ENCODE peak calls at places on chromosomes 12 and 14, in ten cellular contexts. T is GM06990, W is uterus, E is GM12865, P is lower lobe of right lung, Q is heart left ventricle, N is right cardiac atrium, J is cardiac muscle cell, K is left ventricle myocardium inferior, B is mammary epithelial cell. C is an unnamed sample.

GRCh38 chr12:42262271-42262670 is 24.2 kb upstream of the YAF2 start:
- DNase-seq in T (no peak), W (no peak), E (no peak), P (no peak), Q (no peak), N (no peak), J (no peak), K (no peak), B (no peak), C (no peak)

GRCh38 chr12:114294303-114294685 is 111.7 kb downstream of the TBX5 start:
- DNase-seq in T (no peak), W (no peak), E (no peak), P (no peak), Q (no peak), N (no peak), J (no peak), K (no peak), B (no peak), C (no peak)

GRCh38 chr14:85824526-85824925 is 294.6 kb downstream of the FLRT2 start:
- DNase-seq in T (no peak), W (no peak), E (no peak), P (no peak), Q (no peak), N (no peak), J (no peak), K (no peak), B (no peak), C (no peak)

GRCh38 chr14:45686771-45687170 is 433.8 kb upstream of the MIS18BP1 start:
- DNase-seq in T (no peak), W (no peak), E (no peak), P (no peak), Q (no peak), N (no peak), J (no peak), K (no peak), B (no peak), C (no peak)

GRCh38 chr14:83816755-83817154 is 1713.2 kb upstream of the FLRT2 start:
- DNase-seq in T (no peak), W (no peak), E (no peak), P (no peak), Q (no peak), N (no peak), J (peak), K (no peak), B (no peak), C (no peak)

GRCh38 chr14:105086833-105087307 is 21.6 kb upstream of the GPR132 start:
- DNase-seq in T (peak), W (peak), E (peak), P (peak), Q (peak), N (peak), J (peak), K (peak), B (peak), C (peak)

GRCh38 chr12:31650927-31651326 is 8.6 kb upstream of the ETFBKMT start:
- DNase-seq in T (no peak), W (no peak), E (no peak), P (no peak), Q (no peak), N (no peak), J (no peak), K (no peak), B (no peak), C (no peak)

GRCh38 chr12:26833692-26834168 is 736 bp upstream of the ITPR2 start:
- DNase-seq in T (peak), W (peak), E (peak), P (peak), Q (peak), N (peak), J (peak), K (no peak), B (peak), C (peak)

GRCh38 chr12:110126557-110126956 is 2.4 kb downstream of the IFT81 start:
- DNase-seq in T (no peak), W (no peak), E (no peak), P (no peak), Q (no peak), N (no peak), J (no peak), K (no peak), B (no peak), C (no peak)

GRCh38 chr14:34660796-34661195 is 30.8 kb upstream of the SNX6 start:
- DNase-seq in T (no peak), W (no peak), E (no peak), P (no peak), Q (no peak), N (no peak), J (no peak), K (no peak), B (no peak), C (no peak)
- H3K4me3 ChIP-seq in T (no peak), W (no peak), E (no peak), P (no peak), Q (no peak), N (no peak), J (no peak), K (no peak), B (no peak), C (no peak)

GRCh38 chr12:132066749-132067148 is 77.4 kb downstream of the DDX51 start:
- DNase-seq in T (no peak), W (no peak), E (no peak), P (no peak), Q (no peak), N (no peak), J (no peak), K (no peak), B (no peak), C (no peak)
- H3K4me3 ChIP-seq in T (no peak), W (no peak), E (no peak), P (no peak), Q (no peak), N (no peak), J (no peak), K (no peak), B (no peak), C (no peak)

DNA sequence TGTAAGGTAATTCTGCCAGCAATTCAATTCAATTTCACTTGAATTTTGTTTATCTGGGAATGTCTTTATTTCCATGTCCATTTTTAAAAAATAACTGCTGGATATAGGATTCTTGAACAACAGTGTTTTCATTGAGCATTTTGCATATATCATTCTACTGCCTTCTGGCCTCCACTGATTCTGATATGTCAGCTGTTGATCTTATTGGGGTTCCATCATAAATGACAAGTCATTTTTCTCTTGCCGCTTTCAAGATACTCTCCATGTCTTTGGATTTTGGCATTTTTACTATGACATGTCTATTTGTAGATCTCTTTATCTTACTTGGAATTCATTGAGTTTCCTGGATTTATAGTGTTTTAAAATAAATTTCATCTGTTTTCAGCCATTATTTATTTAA is 180.5 kb upstream of the LMNTD1 start:
- DNase-seq in T (no peak), W (no peak), E (no peak), P (no peak), Q (no peak), N (no peak), J (no peak), K (no peak), B (no peak), C (no peak)
- H3K4me3 ChIP-seq in T (no peak), W (no peak), E (no peak), P (no peak), Q (no peak), N (no peak), J (no peak), K (no peak), B (no peak), C (no peak)

DNA sequence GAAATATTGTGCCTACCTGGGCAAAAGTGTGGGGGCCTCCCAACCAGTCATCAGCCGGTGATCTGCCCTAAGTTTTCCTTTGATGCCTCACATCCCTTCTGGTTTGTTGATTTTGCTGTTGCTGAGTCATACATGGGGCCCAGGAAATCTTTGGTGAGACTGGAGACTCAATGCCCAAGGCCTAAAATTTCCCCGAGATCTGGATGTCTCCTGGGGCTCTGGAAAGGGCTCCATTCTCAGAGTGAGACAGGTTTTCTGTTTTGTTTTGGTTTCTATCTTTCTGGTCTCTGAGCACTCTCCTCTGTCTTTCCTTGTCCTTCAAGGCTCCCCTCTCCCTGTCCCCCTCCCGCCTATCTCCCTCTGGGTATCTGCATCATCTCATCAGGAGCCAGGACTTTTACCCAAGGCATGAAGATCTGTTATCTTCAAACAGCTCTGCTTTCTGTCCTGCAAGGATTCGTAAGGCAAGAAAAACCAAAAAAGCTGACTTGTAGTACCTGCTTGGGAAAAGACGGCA is 152.8 kb upstream of the MAX start:
- DNase-seq in T (no peak), W (no peak), E (no peak), P (no peak), Q (no peak), N (no peak), J (no peak), K (no peak), B (peak), C (peak)
- H3K4me3 ChIP-seq in T (no peak), W (no peak), E (no peak), P (no peak), Q (no peak), N (no peak), J (no peak), K (no peak), B (no peak), C (no peak)

DNA sequence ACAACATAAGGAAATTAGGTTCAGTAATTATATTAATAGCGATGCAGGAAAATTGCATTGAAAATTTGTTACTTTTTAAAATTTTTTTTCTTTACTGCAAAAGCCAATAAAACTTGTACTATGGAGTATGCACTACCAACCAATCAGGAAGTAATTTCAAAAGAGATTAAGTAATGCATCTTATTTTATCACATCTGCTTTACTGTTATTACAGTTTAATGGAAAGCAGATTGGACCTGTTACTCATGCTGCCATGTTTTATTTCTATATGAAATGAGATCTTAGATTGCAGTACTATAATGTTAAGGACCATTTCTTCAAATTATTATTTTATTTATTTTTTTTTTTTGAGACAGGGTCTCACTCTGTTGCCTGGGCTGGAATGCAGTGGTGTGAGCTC is 1.7 kb upstream of the STRN3 start:
- DNase-seq in T (no peak), W (no peak), E (no peak), P (no peak), Q (no peak), N (no peak), J (no peak), K (no peak), B (no peak), C (no peak)
- H3K4me3 ChIP-seq in T (no peak), W (no peak), E (peak), P (no peak), Q (no peak), N (no peak), J (no peak), K (peak), B (peak), C (no peak)

DNA sequence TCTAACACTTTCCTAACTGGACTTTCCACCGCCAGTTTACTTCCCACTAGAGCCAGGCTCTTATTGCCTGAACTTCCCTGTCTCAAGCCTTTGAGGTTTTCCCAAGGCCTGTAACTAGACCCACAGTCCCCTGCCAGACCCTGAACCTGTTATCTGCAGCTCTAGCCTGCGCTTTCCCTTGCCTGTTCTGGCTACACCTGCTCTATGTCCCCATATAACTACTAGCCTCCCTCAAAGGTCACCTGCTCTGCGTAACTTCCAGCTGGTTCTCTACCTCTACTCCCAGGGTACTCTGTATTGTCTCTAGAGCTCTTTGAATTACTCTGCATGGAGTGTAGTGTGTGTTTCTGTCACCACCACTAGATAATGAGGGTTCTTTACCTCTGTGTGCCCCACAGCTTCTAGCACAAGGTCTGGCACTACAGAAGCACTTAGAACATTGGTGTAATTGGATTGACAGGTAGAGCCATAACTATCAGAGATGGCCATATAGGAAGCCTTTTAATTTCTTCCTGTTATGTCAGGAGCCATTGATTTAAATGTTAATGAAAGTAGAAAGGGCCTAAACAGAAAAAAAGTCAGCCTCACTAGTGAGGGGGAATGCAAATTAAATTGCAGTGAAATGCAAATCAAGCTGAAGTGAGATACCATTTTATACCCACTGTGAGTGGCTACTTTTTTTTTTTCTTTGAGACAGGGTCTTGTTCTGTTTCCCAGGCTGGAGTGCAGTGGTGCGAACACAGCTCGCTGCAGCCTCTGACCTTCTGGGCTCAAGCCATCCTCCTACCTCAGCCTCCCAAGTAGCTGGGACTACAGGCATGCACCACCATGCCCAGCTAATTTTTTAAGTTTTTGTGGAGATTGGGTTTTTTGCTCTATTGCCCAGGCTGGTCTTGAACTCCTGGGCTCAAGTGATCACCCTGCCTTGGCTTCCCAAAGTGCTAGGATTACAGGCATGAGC is 47.8 kb downstream of the EID3 start:
- DNase-seq in T (no peak), W (no peak), E (no peak), P (no peak), Q (no peak), N (no peak), J (peak), K (no peak), B (no peak), C (peak)
- H3K4me3 ChIP-seq in T (no peak), W (no peak), E (no peak), P (no peak), Q (no peak), N (no peak), J (no peak), K (no peak), B (no peak), C (no peak)

DNA sequence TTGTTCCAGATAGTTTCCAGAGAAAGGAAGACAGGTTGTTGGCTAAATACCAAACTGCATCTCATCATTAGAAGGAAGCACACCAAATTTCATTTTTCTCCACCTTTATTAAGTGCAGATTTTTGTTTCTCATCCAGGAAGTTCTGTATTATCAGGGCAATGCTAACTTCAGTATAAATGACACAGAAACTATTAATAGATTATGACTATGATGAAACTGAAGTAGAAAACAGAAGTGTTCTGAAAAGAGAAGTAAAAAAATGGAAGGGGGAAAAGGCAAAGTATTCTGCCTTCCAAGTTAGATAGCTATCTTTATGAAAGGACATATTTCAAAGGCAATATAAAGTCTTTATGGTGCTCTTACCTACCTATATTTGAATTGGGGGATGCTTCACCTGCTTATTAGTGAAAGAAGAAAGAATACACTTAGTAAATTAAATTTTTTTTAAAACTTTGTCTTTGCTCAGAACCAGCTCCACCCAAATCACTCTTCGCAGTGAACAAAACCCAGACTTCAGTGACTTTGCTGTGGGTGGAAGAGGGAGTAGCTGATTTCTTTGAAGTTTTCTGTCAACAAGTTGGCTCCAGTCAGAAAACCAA is 223.9 kb downstream of the PTPRO start:
- DNase-seq in T (peak), W (no peak), E (peak), P (no peak), Q (no peak), N (no peak), J (no peak), K (no peak), B (no peak), C (no peak)
- H3K4me3 ChIP-seq in T (peak), W (peak), E (peak), P (peak), Q (no peak), N (no peak), J (no peak), K (peak), B (no peak), C (no peak)

GRCh38 chr14:103071544-103072251 is 12.3 kb upstream of the LBHD2 start:
- DNase-seq in T (no peak), W (no peak), E (no peak), P (peak), Q (no peak), N (peak), J (no peak), K (no peak), B (no peak), C (peak)

GRCh38 chr14:103073876-103074698 is 9.9 kb upstream of the LBHD2 start:
- DNase-seq in T (no peak), W (no peak), E (peak), P (no peak), Q (no peak), N (peak), J (no peak), K (peak), B (no peak), C (peak)

GRCh38 chr14:103073367-103073875 is 10.6 kb upstream of the LBHD2 start:
- DNase-seq in T (no peak), W (no peak), E (no peak), P (no peak), Q (no peak), N (peak), J (no peak), K (peak), B (no peak), C (no peak)

GRCh38 chr14:103072595-103073366 is 11.2 kb upstream of the LBHD2 start:
- DNase-seq in T (no peak), W (no peak), E (no peak), P (no peak), Q (no peak), N (peak), J (peak), K (no peak), B (no peak), C (peak)

GRCh38 chr14:103074699-103075341 is 9.2 kb upstream of the LBHD2 start:
- DNase-seq in T (peak), W (peak), E (peak), P (peak), Q (peak), N (peak), J (peak), K (peak), B (no peak), C (no peak)
- H3K4me3 ChIP-seq in T (no peak), W (peak), E (no peak), P (peak), Q (peak), N (peak), J (no peak), K (peak), B (peak), C (peak)

C was measured in H7.